ENCODE peak calls at places on chromosomes 2 and 18, in five cellular contexts. Q is colonic mucosa, I is endothelial cell of umbilical vein, T is GM10248, M is RWPE1. Y is an unnamed sample.

GRCh38 chr2:71336384-71336783 is 4.8 kb downstream of the ZNF638 start:
- DNase-seq in Q (no peak), I (no peak), T (no peak), M (no peak), Y (no peak)

GRCh38 chr2:108460345-108461037 is 11.5 kb downstream of the GCC2 start:
- DNase-seq in Q (no peak), I (no peak), T (peak), M (no peak), Y (no peak)

GRCh38 chr2:38091757-38092156 is 15.8 kb upstream of the CYP1B1 start:
- DNase-seq in Q (no peak), I (no peak), T (no peak), M (no peak), Y (no peak)

GRCh38 chr2:105977212-105977611 is 216.9 kb downstream of the UXS1 start:
- DNase-seq in Q (no peak), I (no peak), T (no peak), M (peak), Y (peak)

GRCh38 chr18:70195852-70196434 is 9.5 kb downstream of the RTTN start:
- DNase-seq in Q (peak), I (peak), T (peak), M (peak), Y (peak)

GRCh38 chr2:215668329-215668728 is 232.5 kb upstream of the FN1 start:
- DNase-seq in Q (no peak), I (no peak), T (no peak), M (no peak), Y (no peak)

GRCh38 chr2:237179161-237179560 is 93.5 kb downstream of the COPS8 start:
- DNase-seq in Q (no peak), I (no peak), T (no peak), M (no peak), Y (no peak)

GRCh38 chr2:85699325-85699724 is 5.2 kb downstream of the GNLY start:
- DNase-seq in Q (no peak), I (no peak), T (no peak), M (no peak), Y (no peak)

GRCh38 chr18:67428148-67428547 is 88.4 kb downstream of the DSEL start:
- DNase-seq in Q (no peak), I (no peak), T (no peak), M (no peak), Y (no peak)

GRCh38 chr2:22748909-22749308 is 636.1 kb upstream of the KLHL29 start:
- DNase-seq in Q (no peak), I (no peak), T (no peak), M (no peak), Y (no peak)

GRCh38 chr2:109311771-109312170 is 182.8 kb downstream of the SH3RF3 start:
- DNase-seq in Q (no peak), I (no peak), T (no peak), M (no peak), Y (no peak)

GRCh38 chr18:79756143-79756500 is 41.6 kb upstream of the KCNG2 start:
- DNase-seq in Q (no peak), I (no peak), T (no peak), M (no peak), Y (no peak)

GRCh38 chr2:15225131-15225530 is 336.0 kb downstream of the NBAS start:
- DNase-seq in Q (no peak), I (no peak), T (no peak), M (no peak), Y (no peak)

GRCh38 chr18:30920757-30921156 is 121.8 kb downstream of the DSC3 start:
- DNase-seq in Q (no peak), I (peak), T (no peak), M (no peak), Y (no peak)

GRCh38 chr2:47024046-47024445 is 108.4 kb upstream of the MCFD2 start:
- DNase-seq in Q (no peak), I (no peak), T (no peak), M (no peak), Y (no peak)

GRCh38 chr2:172877826-172878225 is 142.2 kb downstream of the RAPGEF4 start:
- DNase-seq in Q (no peak), I (no peak), T (no peak), M (no peak), Y (no peak)

GRCh38 chr2:178825183-178825582 is 18.0 kb upstream of the TTN start:
- DNase-seq in Q (no peak), I (peak), T (no peak), M (no peak), Y (no peak)

GRCh38 chr2:108364676-108365297 is 13.0 kb upstream of the SULT1C4 start:
- DNase-seq in Q (no peak), I (no peak), T (no peak), M (no peak), Y (no peak)

GRCh38 chr2:157059036-157059435 is 198.5 kb upstream of the GALNT5 start:
- DNase-seq in Q (no peak), I (no peak), T (no peak), M (no peak), Y (no peak)

GRCh38 chr2:172395503-172395902 is 31.9 kb upstream of the ITGA6 start:
- DNase-seq in Q (no peak), I (no peak), T (no peak), M (no peak), Y (no peak)

GRCh38 chr18:59546164-59546563 is 151.1 kb downstream of the CCBE1 start:
- DNase-seq in Q (no peak), I (no peak), T (no peak), M (peak), Y (peak)

GRCh38 chr2:224565452-224566035 is 19.6 kb downstream of the CUL3 start:
- DNase-seq in Q (no peak), I (no peak), T (no peak), M (no peak), Y (no peak)

GRCh38 chr2:20421988-20422678 is 24.7 kb upstream of the RHOB start:
- DNase-seq in Q (peak), I (no peak), T (no peak), M (peak), Y (peak)

GRCh38 chr18:58793361-58793760 is 71.3 kb upstream of the ZNF532 start:
- DNase-seq in Q (no peak), I (no peak), T (no peak), M (peak), Y (no peak)

GRCh38 chr2:64063454-64063853 is 44.2 kb upstream of the VPS54 start:
- DNase-seq in Q (no peak), I (peak), T (no peak), M (no peak), Y (no peak)

GRCh38 chr2:161005170-161005569 is 155.1 kb upstream of the TANK start:
- DNase-seq in Q (no peak), I (no peak), T (no peak), M (no peak), Y (no peak)

GRCh38 chr2:65991332-65991731 is 443.6 kb upstream of the MEIS1 start:
- DNase-seq in Q (peak), I (no peak), T (no peak), M (no peak), Y (no peak)

GRCh38 chr2:23445450-23445868 is 60.5 kb downstream of the KLHL29 start:
- DNase-seq in Q (no peak), I (peak), T (no peak), M (peak), Y (no peak)

GRCh38 chr2:109060496-109060895 is 68.5 kb upstream of the SH3RF3 start:
- DNase-seq in Q (no peak), I (no peak), T (no peak), M (no peak), Y (no peak)

GRCh38 chr2:214052235-214052634 is 358.6 kb upstream of the VWC2L start:
- DNase-seq in Q (no peak), I (no peak), T (no peak), M (no peak), Y (no peak)
- TF ChIP-seq CTCF in Q (no peak), I (no peak), T (no peak), M (no peak), Y (no peak)

GRCh38 chr2:99180755-99181647 is at the start of the genes MITD1 and MRPL30:
- DNase-seq in Q (peak), I (peak), T (peak), M (peak), Y (peak)
- TF ChIP-seq CTCF in Q (no peak), I (no peak), T (no peak), M (no peak), Y (no peak)

DNA sequence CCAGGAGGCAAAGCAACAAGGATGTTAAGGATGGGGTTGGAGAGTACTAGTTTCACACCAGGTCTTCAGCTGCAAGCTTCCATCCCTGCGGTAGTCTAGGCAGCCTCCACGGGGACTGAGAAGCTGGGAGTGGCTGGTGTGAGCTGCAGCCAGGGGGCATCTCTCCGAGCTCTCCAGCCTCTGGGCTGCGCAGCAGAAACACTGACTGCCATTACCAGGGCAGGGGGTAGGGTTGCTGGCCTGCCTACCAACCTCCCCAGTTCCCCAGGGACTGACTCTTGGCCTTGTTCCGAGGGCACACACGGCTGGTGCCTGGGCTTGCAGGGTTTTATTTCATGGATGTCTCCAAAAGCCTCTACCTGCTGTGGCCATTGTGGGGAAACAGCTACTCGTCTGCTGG is 15.9 kb downstream of the GATA6 start:
- DNase-seq in Q (no peak), I (peak), T (no peak), M (no peak), Y (no peak)
- TF ChIP-seq CTCF in Q (no peak), I (peak), T (no peak), M (no peak), Y (no peak)

GRCh38 chr2:151614606-151615306 is 119.5 kb downstream of the NEB start:
- DNase-seq in Q (no peak), I (peak), T (no peak), M (no peak), Y (no peak)
- TF ChIP-seq CTCF in Q (no peak), I (peak), T (no peak), M (no peak), Y (no peak)

GRCh38 chr2:240899468-240899865 is 3.5 kb upstream of the MAB21L4 start:
- DNase-seq in Q (no peak), I (no peak), T (no peak), M (no peak), Y (no peak)
- TF ChIP-seq CTCF in Q (no peak), I (no peak), T (no peak), M (no peak), Y (no peak)

GRCh38 chr18:63508634-63509033 is 31.9 kb downstream of the SERPINB5 start:
- DNase-seq in Q (no peak), I (no peak), T (no peak), M (no peak), Y (no peak)

GRCh38 chr18:63511285-63511684 is 30.9 kb upstream of the SERPINB12 start:
- DNase-seq in Q (no peak), I (peak), T (no peak), M (peak), Y (peak)

GRCh38 chr18:63506336-63506646 is 29.5 kb downstream of the SERPINB5 start:
- DNase-seq in Q (no peak), I (no peak), T (no peak), M (no peak), Y (no peak)

DNA sequence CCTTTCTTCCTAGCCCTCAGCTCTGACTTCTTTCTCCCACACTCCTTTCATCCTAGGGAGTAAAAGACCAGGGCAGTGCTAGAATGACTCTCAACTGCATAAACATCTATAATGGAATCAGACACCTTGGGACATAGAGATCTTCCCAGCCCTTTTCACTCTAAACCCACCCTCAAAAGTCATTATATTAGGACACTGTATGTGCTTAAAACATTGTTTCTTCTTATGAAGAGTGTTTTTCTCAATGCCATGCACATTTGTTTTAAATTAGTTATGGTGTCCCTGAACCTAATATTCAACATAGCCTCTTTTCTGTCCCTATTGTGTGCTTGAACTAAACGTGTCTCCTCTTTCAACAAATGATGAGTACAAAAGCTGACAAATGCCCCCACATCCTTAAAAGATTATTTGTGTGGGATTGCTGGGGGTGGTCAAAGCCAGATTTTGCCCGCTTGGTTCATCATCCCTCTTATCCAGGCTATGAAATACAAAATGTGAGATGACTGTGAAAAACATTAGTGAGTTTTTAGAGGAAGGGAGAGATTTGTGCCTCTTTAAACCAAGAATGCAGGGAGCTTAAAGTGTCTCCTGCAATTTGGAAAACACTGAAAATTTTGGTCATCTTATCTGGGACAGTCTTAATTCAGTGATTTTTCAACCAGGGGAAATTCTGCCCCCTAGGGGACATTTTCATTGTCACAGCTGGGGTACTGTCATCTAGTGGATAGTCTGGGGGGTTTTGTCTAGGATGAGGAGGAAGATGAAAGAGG is 29.0 kb downstream of the SERPINB5 start:
- DNase-seq in Q (peak), I (peak), T (peak), M (peak), Y (peak)
- TF ChIP-seq CTCF in Q (peak), I (peak), T (peak), M (peak), Y (peak)

GRCh38 chr18:55997156-55997561 is 409.2 kb upstream of the TCF4 start:
- DNase-seq in Q (no peak), I (no peak), T (no peak), M (peak), Y (no peak)

GRCh38 chr18:56000041-56000440 is 412.0 kb upstream of the TCF4 start:
- DNase-seq in Q (no peak), I (no peak), T (no peak), M (no peak), Y (no peak)

GRCh38 chr18:55996726-55997125 is 408.7 kb upstream of the TCF4 start:
- DNase-seq in Q (no peak), I (no peak), T (no peak), M (no peak), Y (no peak)

GRCh38 chr18:55999641-56000040 is 411.6 kb upstream of the TCF4 start:
- DNase-seq in Q (no peak), I (no peak), T (no peak), M (no peak), Y (no peak)

DNA sequence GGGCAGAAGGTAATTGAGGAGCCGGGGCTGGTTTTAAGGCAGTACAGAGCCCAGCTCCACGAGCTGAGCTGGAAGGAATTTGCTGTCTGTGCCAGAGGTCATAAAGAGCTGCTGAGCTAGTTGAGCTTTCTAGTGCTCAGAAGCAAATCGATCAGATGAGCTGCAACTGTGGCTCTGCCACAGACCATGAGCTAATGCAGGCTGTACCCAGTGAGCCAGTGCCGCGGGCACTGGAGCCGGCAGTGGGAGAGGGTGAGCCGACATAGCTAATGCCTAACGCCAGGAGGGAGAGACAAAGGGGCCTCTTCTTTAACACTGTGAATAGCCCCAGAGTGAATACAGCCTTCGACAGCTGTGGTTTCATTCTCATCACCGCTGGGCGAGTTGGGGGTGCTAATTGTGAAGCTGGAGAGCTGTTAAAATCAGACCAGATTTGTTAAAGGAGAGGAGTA is 410.1 kb upstream of the TCF4 start:
- DNase-seq in Q (no peak), I (no peak), T (no peak), M (no peak), Y (no peak)
- TF ChIP-seq CTCF in Q (no peak), I (no peak), T (no peak), M (no peak), Y (no peak)

DNA sequence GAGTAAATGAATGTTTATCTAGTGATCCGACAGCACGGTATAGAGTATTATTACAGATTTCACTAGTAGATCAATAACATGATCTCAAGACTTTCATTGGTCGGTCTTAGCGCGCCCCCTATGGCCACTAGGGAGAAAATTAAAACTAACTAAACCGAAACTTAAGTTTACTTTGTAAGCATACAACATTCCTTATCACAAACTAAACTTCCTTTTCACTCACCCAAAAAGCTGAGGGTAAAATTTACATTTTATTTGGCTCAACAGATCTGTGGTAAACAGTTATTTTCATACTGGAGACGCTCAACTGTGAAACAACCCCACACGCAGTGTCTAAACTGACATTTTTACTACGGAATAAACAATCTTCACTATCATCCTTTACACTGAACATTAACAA is 215.6 kb upstream of the MAP2 start:
- DNase-seq in Q (peak), I (no peak), T (peak), M (peak), Y (peak)
- TF ChIP-seq CTCF in Q (peak), I (no peak), T (peak), M (peak), Y (peak)